ENCODE peak calls at places on chromosomes 13 and 19, in five cellular contexts. One of them, this sample, is unnamed.

GRCh38 chr13:72960541-72960940 is 98.3 kb upstream of the KLF5 start:
- DNase-seq in GM03348: no peak
- DNase-seq in glomerular endothelial cell: no peak
- DNase-seq in HL-60: no peak
- DNase-seq in stromal cell of bone marrow: no peak
- DNase-seq in this sample: no peak

GRCh38 chr13:109205315-109205714 is 575.9 kb downstream of the MYO16 start:
- DNase-seq in GM03348: no peak
- DNase-seq in glomerular endothelial cell: no peak
- DNase-seq in HL-60: no peak
- DNase-seq in stromal cell of bone marrow: no peak
- DNase-seq in this sample: no peak

GRCh38 chr19:19185853-19186728 is 5.9 kb downstream of the BORCS8 start:
- DNase-seq in GM03348: peak
- DNase-seq in glomerular endothelial cell: no peak
- DNase-seq in HL-60: peak
- DNase-seq in stromal cell of bone marrow: no peak
- DNase-seq in this sample: peak

GRCh38 chr19:19213822-19214558 is 2.2 kb downstream of the NCAN start:
- DNase-seq in GM03348: no peak
- DNase-seq in glomerular endothelial cell: no peak
- DNase-seq in HL-60: no peak
- DNase-seq in stromal cell of bone marrow: no peak
- DNase-seq in this sample: no peak

GRCh38 chr19:10292206-10292788 is 2.5 kb downstream of the ICAM5 start:
- DNase-seq in GM03348: peak
- DNase-seq in glomerular endothelial cell: no peak
- DNase-seq in HL-60: no peak
- DNase-seq in stromal cell of bone marrow: no peak
- DNase-seq in this sample: no peak

GRCh38 chr13:76663941-76664340 is 222.3 kb downstream of the KCTD12 start:
- DNase-seq in GM03348: peak
- DNase-seq in glomerular endothelial cell: no peak
- DNase-seq in HL-60: peak
- DNase-seq in stromal cell of bone marrow: peak
- DNase-seq in this sample: peak

GRCh38 chr19:29492761-29493160 is 33.0 kb upstream of the VSTM2B start:
- DNase-seq in GM03348: no peak
- DNase-seq in glomerular endothelial cell: no peak
- DNase-seq in HL-60: no peak
- DNase-seq in stromal cell of bone marrow: no peak
- DNase-seq in this sample: no peak

GRCh38 chr13:48954086-48954485 is 21.6 kb upstream of the FNDC3A start:
- DNase-seq in GM03348: no peak
- DNase-seq in glomerular endothelial cell: no peak
- DNase-seq in HL-60: no peak
- DNase-seq in stromal cell of bone marrow: no peak
- DNase-seq in this sample: no peak

GRCh38 chr13:20719783-20720182 is 16.3 kb downstream of the IL17D start:
- DNase-seq in GM03348: no peak
- DNase-seq in glomerular endothelial cell: no peak
- DNase-seq in HL-60: no peak
- DNase-seq in stromal cell of bone marrow: no peak
- DNase-seq in this sample: no peak

GRCh38 chr19:55777528-55777927 is 8.6 kb downstream of the RFPL4AL1 start:
- DNase-seq in GM03348: no peak
- DNase-seq in glomerular endothelial cell: no peak
- DNase-seq in HL-60: peak
- DNase-seq in stromal cell of bone marrow: no peak
- DNase-seq in this sample: no peak

GRCh38 chr13:76976488-76976887 is 15.4 kb upstream of the CLN5 start:
- DNase-seq in GM03348: no peak
- DNase-seq in glomerular endothelial cell: no peak
- DNase-seq in HL-60: no peak
- DNase-seq in stromal cell of bone marrow: no peak
- DNase-seq in this sample: no peak

GRCh38 chr19:48970923-48971395 is 5.8 kb downstream of the FTL start:
- DNase-seq in GM03348: peak
- DNase-seq in glomerular endothelial cell: no peak
- DNase-seq in HL-60: peak
- DNase-seq in stromal cell of bone marrow: no peak
- DNase-seq in this sample: peak

GRCh38 chr19:1901940-1902404 is 3.2 kb upstream of the ADAT3 start:
- DNase-seq in GM03348: no peak
- DNase-seq in glomerular endothelial cell: no peak
- DNase-seq in HL-60: peak
- DNase-seq in stromal cell of bone marrow: no peak
- DNase-seq in this sample: no peak

GRCh38 chr19:4369109-4369887 is 25.9 kb downstream of the MPND start:
- DNase-seq in GM03348: no peak
- DNase-seq in glomerular endothelial cell: no peak
- DNase-seq in HL-60: peak
- DNase-seq in stromal cell of bone marrow: no peak
- DNase-seq in this sample: no peak

GRCh38 chr13:114112231-114112825 is 20.1 kb downstream of the RASA3 start:
- DNase-seq in GM03348: no peak
- DNase-seq in glomerular endothelial cell: no peak
- DNase-seq in HL-60: no peak
- DNase-seq in stromal cell of bone marrow: no peak
- DNase-seq in this sample: no peak

GRCh38 chr19:46494115-46494935 is 1.3 kb downstream of the PNMA8B start:
- DNase-seq in GM03348: no peak
- DNase-seq in glomerular endothelial cell: no peak
- DNase-seq in HL-60: no peak
- DNase-seq in stromal cell of bone marrow: no peak
- DNase-seq in this sample: no peak

GRCh38 chr19:50628551-50628950 is 11.1 kb downstream of the SYT3 start:
- DNase-seq in GM03348: no peak
- DNase-seq in glomerular endothelial cell: no peak
- DNase-seq in HL-60: no peak
- DNase-seq in stromal cell of bone marrow: no peak
- DNase-seq in this sample: no peak